ENCODE peak calls at places on chromosomes 3 and 15, in eight cellular contexts. One of them, this sample, is unnamed.

GRCh38 chr3:171974986-171975837 is 64.2 kb upstream of the FNDC3B start:
- DNase-seq in Kasumi-1: peak
- DNase-seq in cortex of kidney: no peak
- DNase-seq in lung: no peak
- DNase-seq in PC-3: no peak
- DNase-seq in NCI-H1092 treated with DMSO at 0.1 percent for 48 hours: no peak
- DNase-seq in activated CD8-positive, alpha-beta memory T cell treated with anti-CD3 and anti-CD28 coated beads for 48 hours: no peak
- DNase-seq in stimulated activated CD4-positive, alpha-beta T cell treated with anti-CD3 and anti-CD28 coated beads, Interleukin-4, amount 100 ng/mL, for 1 hour: no peak
- DNase-seq in this sample: no peak

GRCh38 chr3:128322030-128323022 is 144.4 kb downstream of the DNAJB8 start:
- DNase-seq in cortex of kidney: no peak
- DNase-seq in stimulated activated CD4-positive, alpha-beta T cell treated with anti-CD3 and anti-CD28 coated beads, Interleukin-4, amount 100 ng/mL, for 1 hour: peak
- DNase-seq in lung: no peak
- DNase-seq in NCI-H1092 treated with DMSO at 0.1 percent for 48 hours: no peak
- DNase-seq in PC-3: peak
- DNase-seq in Kasumi-1: peak
- DNase-seq in activated CD8-positive, alpha-beta memory T cell treated with anti-CD3 and anti-CD28 coated beads for 48 hours: peak
- DNase-seq in this sample: peak

GRCh38 chr3:23446301-23446700 is 243.2 kb downstream of the UBE2E2 start:
- DNase-seq in NCI-H1092 treated with DMSO at 0.1 percent for 48 hours: no peak
- DNase-seq in cortex of kidney: no peak
- DNase-seq in lung: no peak
- DNase-seq in Kasumi-1: no peak
- DNase-seq in activated CD8-positive, alpha-beta memory T cell treated with anti-CD3 and anti-CD28 coated beads for 48 hours: no peak
- DNase-seq in stimulated activated CD4-positive, alpha-beta T cell treated with anti-CD3 and anti-CD28 coated beads, Interleukin-4, amount 100 ng/mL, for 1 hour: no peak
- DNase-seq in PC-3: no peak
- DNase-seq in this sample: no peak

GRCh38 chr3:32293908-32294307 is 55.4 kb downstream of the CMTM8 start:
- DNase-seq in cortex of kidney: no peak
- DNase-seq in stimulated activated CD4-positive, alpha-beta T cell treated with anti-CD3 and anti-CD28 coated beads, Interleukin-4, amount 100 ng/mL, for 1 hour: no peak
- DNase-seq in PC-3: no peak
- DNase-seq in NCI-H1092 treated with DMSO at 0.1 percent for 48 hours: no peak
- DNase-seq in lung: no peak
- DNase-seq in activated CD8-positive, alpha-beta memory T cell treated with anti-CD3 and anti-CD28 coated beads for 48 hours: no peak
- DNase-seq in Kasumi-1: no peak
- DNase-seq in this sample: no peak

GRCh38 chr3:99896482-99896881 is 78.8 kb downstream of the CMSS1 start:
- DNase-seq in NCI-H1092 treated with DMSO at 0.1 percent for 48 hours: no peak
- DNase-seq in cortex of kidney: no peak
- DNase-seq in Kasumi-1: peak
- DNase-seq in stimulated activated CD4-positive, alpha-beta T cell treated with anti-CD3 and anti-CD28 coated beads, Interleukin-4, amount 100 ng/mL, for 1 hour: no peak
- DNase-seq in activated CD8-positive, alpha-beta memory T cell treated with anti-CD3 and anti-CD28 coated beads for 48 hours: no peak
- DNase-seq in lung: no peak
- DNase-seq in PC-3: no peak
- DNase-seq in this sample: no peak

GRCh38 chr15:55980511-55980910 is 12.9 kb downstream of the NEDD4 start:
- DNase-seq in lung: no peak
- DNase-seq in Kasumi-1: no peak
- DNase-seq in cortex of kidney: no peak
- DNase-seq in PC-3: no peak
- DNase-seq in stimulated activated CD4-positive, alpha-beta T cell treated with anti-CD3 and anti-CD28 coated beads, Interleukin-4, amount 100 ng/mL, for 1 hour: no peak
- DNase-seq in NCI-H1092 treated with DMSO at 0.1 percent for 48 hours: no peak
- DNase-seq in activated CD8-positive, alpha-beta memory T cell treated with anti-CD3 and anti-CD28 coated beads for 48 hours: no peak
- DNase-seq in this sample: no peak

GRCh38 chr3:13102386-13103345 is 29.4 kb upstream of the IQSEC1 start:
- DNase-seq in activated CD8-positive, alpha-beta memory T cell treated with anti-CD3 and anti-CD28 coated beads for 48 hours: no peak
- DNase-seq in lung: no peak
- DNase-seq in cortex of kidney: no peak
- DNase-seq in NCI-H1092 treated with DMSO at 0.1 percent for 48 hours: no peak
- DNase-seq in Kasumi-1: no peak
- DNase-seq in stimulated activated CD4-positive, alpha-beta T cell treated with anti-CD3 and anti-CD28 coated beads, Interleukin-4, amount 100 ng/mL, for 1 hour: no peak
- DNase-seq in PC-3: no peak
- DNase-seq in this sample: no peak

GRCh38 chr3:46661776-46662766 is 31.4 kb downstream of the ALS2CL start:
- DNase-seq in activated CD8-positive, alpha-beta memory T cell treated with anti-CD3 and anti-CD28 coated beads for 48 hours: no peak
- DNase-seq in PC-3: no peak
- DNase-seq in Kasumi-1: no peak
- DNase-seq in stimulated activated CD4-positive, alpha-beta T cell treated with anti-CD3 and anti-CD28 coated beads, Interleukin-4, amount 100 ng/mL, for 1 hour: no peak
- DNase-seq in lung: no peak
- DNase-seq in cortex of kidney: no peak
- DNase-seq in NCI-H1092 treated with DMSO at 0.1 percent for 48 hours: no peak
- DNase-seq in this sample: no peak

GRCh38 chr15:83659011-83659811 is 5.3 kb downstream of the ADAMTSL3 start:
- DNase-seq in stimulated activated CD4-positive, alpha-beta T cell treated with anti-CD3 and anti-CD28 coated beads, Interleukin-4, amount 100 ng/mL, for 1 hour: no peak
- DNase-seq in Kasumi-1: no peak
- DNase-seq in PC-3: no peak
- DNase-seq in cortex of kidney: no peak
- DNase-seq in lung: no peak
- DNase-seq in NCI-H1092 treated with DMSO at 0.1 percent for 48 hours: no peak
- DNase-seq in activated CD8-positive, alpha-beta memory T cell treated with anti-CD3 and anti-CD28 coated beads for 48 hours: no peak
- DNase-seq in this sample: no peak

GRCh38 chr15:78225783-78226541 is 8.4 kb downstream of the ACSBG1 start:
- DNase-seq in stimulated activated CD4-positive, alpha-beta T cell treated with anti-CD3 and anti-CD28 coated beads, Interleukin-4, amount 100 ng/mL, for 1 hour: no peak
- DNase-seq in cortex of kidney: no peak
- DNase-seq in NCI-H1092 treated with DMSO at 0.1 percent for 48 hours: no peak
- DNase-seq in lung: no peak
- DNase-seq in Kasumi-1: no peak
- DNase-seq in PC-3: no peak
- DNase-seq in activated CD8-positive, alpha-beta memory T cell treated with anti-CD3 and anti-CD28 coated beads for 48 hours: no peak
- DNase-seq in this sample: no peak

GRCh38 chr3:184912166-184912565 is 100.2 kb downstream of the VPS8 start:
- DNase-seq in NCI-H1092 treated with DMSO at 0.1 percent for 48 hours: no peak
- DNase-seq in stimulated activated CD4-positive, alpha-beta T cell treated with anti-CD3 and anti-CD28 coated beads, Interleukin-4, amount 100 ng/mL, for 1 hour: no peak
- DNase-seq in activated CD8-positive, alpha-beta memory T cell treated with anti-CD3 and anti-CD28 coated beads for 48 hours: no peak
- DNase-seq in PC-3: no peak
- DNase-seq in lung: no peak
- DNase-seq in Kasumi-1: no peak
- DNase-seq in cortex of kidney: no peak
- DNase-seq in this sample: no peak

GRCh38 chr3:60659098-60659497 is 592.2 kb downstream of the FHIT start:
- DNase-seq in Kasumi-1: no peak
- DNase-seq in stimulated activated CD4-positive, alpha-beta T cell treated with anti-CD3 and anti-CD28 coated beads, Interleukin-4, amount 100 ng/mL, for 1 hour: no peak
- DNase-seq in activated CD8-positive, alpha-beta memory T cell treated with anti-CD3 and anti-CD28 coated beads for 48 hours: no peak
- DNase-seq in cortex of kidney: no peak
- DNase-seq in PC-3: no peak
- DNase-seq in NCI-H1092 treated with DMSO at 0.1 percent for 48 hours: no peak
- DNase-seq in lung: no peak
- DNase-seq in this sample: no peak

GRCh38 chr15:77853910-77854309 is 221.2 kb upstream of the LINGO1 start:
- DNase-seq in activated CD8-positive, alpha-beta memory T cell treated with anti-CD3 and anti-CD28 coated beads for 48 hours: no peak
- DNase-seq in cortex of kidney: no peak
- DNase-seq in NCI-H1092 treated with DMSO at 0.1 percent for 48 hours: no peak
- DNase-seq in lung: no peak
- DNase-seq in PC-3: no peak
- DNase-seq in Kasumi-1: no peak
- DNase-seq in stimulated activated CD4-positive, alpha-beta T cell treated with anti-CD3 and anti-CD28 coated beads, Interleukin-4, amount 100 ng/mL, for 1 hour: no peak
- DNase-seq in this sample: no peak

GRCh38 chr3:79297242-79297641 is 470.6 kb downstream of the ROBO1 start:
- DNase-seq in activated CD8-positive, alpha-beta memory T cell treated with anti-CD3 and anti-CD28 coated beads for 48 hours: no peak
- DNase-seq in lung: no peak
- DNase-seq in PC-3: peak
- DNase-seq in NCI-H1092 treated with DMSO at 0.1 percent for 48 hours: peak
- DNase-seq in Kasumi-1: no peak
- DNase-seq in stimulated activated CD4-positive, alpha-beta T cell treated with anti-CD3 and anti-CD28 coated beads, Interleukin-4, amount 100 ng/mL, for 1 hour: no peak
- DNase-seq in cortex of kidney: no peak
- DNase-seq in this sample: no peak

GRCh38 chr15:63870403-63871209 is 36.9 kb upstream of the HERC1 start:
- DNase-seq in cortex of kidney: no peak
- DNase-seq in activated CD8-positive, alpha-beta memory T cell treated with anti-CD3 and anti-CD28 coated beads for 48 hours: no peak
- DNase-seq in NCI-H1092 treated with DMSO at 0.1 percent for 48 hours: no peak
- DNase-seq in lung: no peak
- DNase-seq in Kasumi-1: peak
- DNase-seq in stimulated activated CD4-positive, alpha-beta T cell treated with anti-CD3 and anti-CD28 coated beads, Interleukin-4, amount 100 ng/mL, for 1 hour: no peak
- DNase-seq in PC-3: peak
- DNase-seq in this sample: no peak

GRCh38 chr3:37803726-37804469 is 57.8 kb upstream of the CTDSPL start:
- DNase-seq in stimulated activated CD4-positive, alpha-beta T cell treated with anti-CD3 and anti-CD28 coated beads, Interleukin-4, amount 100 ng/mL, for 1 hour: no peak
- DNase-seq in cortex of kidney: no peak
- DNase-seq in activated CD8-positive, alpha-beta memory T cell treated with anti-CD3 and anti-CD28 coated beads for 48 hours: no peak
- DNase-seq in PC-3: no peak
- DNase-seq in lung: no peak
- DNase-seq in Kasumi-1: no peak
- DNase-seq in NCI-H1092 treated with DMSO at 0.1 percent for 48 hours: no peak
- DNase-seq in this sample: no peak

GRCh38 chr3:61730058-61730457 is 168.7 kb downstream of the PTPRG start:
- DNase-seq in Kasumi-1: no peak
- DNase-seq in PC-3: no peak
- DNase-seq in lung: no peak
- DNase-seq in stimulated activated CD4-positive, alpha-beta T cell treated with anti-CD3 and anti-CD28 coated beads, Interleukin-4, amount 100 ng/mL, for 1 hour: no peak
- DNase-seq in activated CD8-positive, alpha-beta memory T cell treated with anti-CD3 and anti-CD28 coated beads for 48 hours: no peak
- DNase-seq in NCI-H1092 treated with DMSO at 0.1 percent for 48 hours: no peak
- DNase-seq in cortex of kidney: no peak
- DNase-seq in this sample: no peak

GRCh38 chr3:186626254-186626847 is 13.5 kb downstream of the AHSG start:
- DNase-seq in lung: no peak
- DNase-seq in Kasumi-1: no peak
- DNase-seq in stimulated activated CD4-positive, alpha-beta T cell treated with anti-CD3 and anti-CD28 coated beads, Interleukin-4, amount 100 ng/mL, for 1 hour: no peak
- DNase-seq in activated CD8-positive, alpha-beta memory T cell treated with anti-CD3 and anti-CD28 coated beads for 48 hours: no peak
- DNase-seq in cortex of kidney: no peak
- DNase-seq in PC-3: no peak
- DNase-seq in NCI-H1092 treated with DMSO at 0.1 percent for 48 hours: no peak
- DNase-seq in this sample: no peak

GRCh38 chr3:71652786-71653419 is 69.4 kb upstream of the FOXP1 start:
- DNase-seq in cortex of kidney: no peak
- DNase-seq in Kasumi-1: peak
- DNase-seq in activated CD8-positive, alpha-beta memory T cell treated with anti-CD3 and anti-CD28 coated beads for 48 hours: no peak
- DNase-seq in PC-3: peak
- DNase-seq in stimulated activated CD4-positive, alpha-beta T cell treated with anti-CD3 and anti-CD28 coated beads, Interleukin-4, amount 100 ng/mL, for 1 hour: peak
- DNase-seq in lung: peak
- DNase-seq in NCI-H1092 treated with DMSO at 0.1 percent for 48 hours: peak
- DNase-seq in this sample: peak

GRCh38 chr3:120438971-120439370 is 11.8 kb downstream of the FSTL1 start:
- DNase-seq in stimulated activated CD4-positive, alpha-beta T cell treated with anti-CD3 and anti-CD28 coated beads, Interleukin-4, amount 100 ng/mL, for 1 hour: no peak
- DNase-seq in cortex of kidney: no peak
- DNase-seq in NCI-H1092 treated with DMSO at 0.1 percent for 48 hours: no peak
- DNase-seq in Kasumi-1: no peak
- DNase-seq in lung: no peak
- DNase-seq in PC-3: peak
- DNase-seq in activated CD8-positive, alpha-beta memory T cell treated with anti-CD3 and anti-CD28 coated beads for 48 hours: no peak
- DNase-seq in this sample: no peak

GRCh38 chr3:81716870-81717509 is 44.5 kb downstream of the GBE1 start:
- DNase-seq in lung: no peak
- DNase-seq in activated CD8-positive, alpha-beta memory T cell treated with anti-CD3 and anti-CD28 coated beads for 48 hours: no peak
- DNase-seq in Kasumi-1: no peak
- DNase-seq in stimulated activated CD4-positive, alpha-beta T cell treated with anti-CD3 and anti-CD28 coated beads, Interleukin-4, amount 100 ng/mL, for 1 hour: no peak
- DNase-seq in cortex of kidney: no peak
- DNase-seq in NCI-H1092 treated with DMSO at 0.1 percent for 48 hours: no peak
- DNase-seq in PC-3: peak
- DNase-seq in this sample: no peak

GRCh38 chr3:31405515-31405914 is 127.2 kb upstream of the STT3B start:
- DNase-seq in cortex of kidney: no peak
- DNase-seq in NCI-H1092 treated with DMSO at 0.1 percent for 48 hours: no peak
- DNase-seq in activated CD8-positive, alpha-beta memory T cell treated with anti-CD3 and anti-CD28 coated beads for 48 hours: no peak
- DNase-seq in stimulated activated CD4-positive, alpha-beta T cell treated with anti-CD3 and anti-CD28 coated beads, Interleukin-4, amount 100 ng/mL, for 1 hour: no peak
- DNase-seq in PC-3: no peak
- DNase-seq in Kasumi-1: no peak
- DNase-seq in lung: no peak
- DNase-seq in this sample: no peak

GRCh38 chr3:45617430-45618080 is 23.0 kb downstream of the LIMD1 start:
- DNase-seq in lung: no peak
- DNase-seq in cortex of kidney: no peak
- DNase-seq in Kasumi-1: no peak
- DNase-seq in stimulated activated CD4-positive, alpha-beta T cell treated with anti-CD3 and anti-CD28 coated beads, Interleukin-4, amount 100 ng/mL, for 1 hour: no peak
- DNase-seq in NCI-H1092 treated with DMSO at 0.1 percent for 48 hours: no peak
- DNase-seq in PC-3: no peak
- DNase-seq in activated CD8-positive, alpha-beta memory T cell treated with anti-CD3 and anti-CD28 coated beads for 48 hours: no peak
- DNase-seq in this sample: no peak

GRCh38 chr15:47750030-47750739 is 32.9 kb downstream of the SEMA6D start:
- DNase-seq in Kasumi-1: no peak
- DNase-seq in stimulated activated CD4-positive, alpha-beta T cell treated with anti-CD3 and anti-CD28 coated beads, Interleukin-4, amount 100 ng/mL, for 1 hour: no peak
- DNase-seq in NCI-H1092 treated with DMSO at 0.1 percent for 48 hours: no peak
- DNase-seq in activated CD8-positive, alpha-beta memory T cell treated with anti-CD3 and anti-CD28 coated beads for 48 hours: no peak
- DNase-seq in cortex of kidney: no peak
- DNase-seq in PC-3: peak
- DNase-seq in lung: no peak
- DNase-seq in this sample: no peak

GRCh38 chr3:23806322-23807160 is 786 bp downstream of the UBE2E1 start:
- DNase-seq in activated CD8-positive, alpha-beta memory T cell treated with anti-CD3 and anti-CD28 coated beads for 48 hours: no peak
- DNase-seq in lung: peak
- DNase-seq in cortex of kidney: no peak
- DNase-seq in PC-3: no peak
- DNase-seq in Kasumi-1: no peak
- DNase-seq in stimulated activated CD4-positive, alpha-beta T cell treated with anti-CD3 and anti-CD28 coated beads, Interleukin-4, amount 100 ng/mL, for 1 hour: peak
- DNase-seq in NCI-H1092 treated with DMSO at 0.1 percent for 48 hours: no peak
- DNase-seq in this sample: peak

GRCh38 chr15:40103124-40103858 is 5.4 kb downstream of the BMF start:
- DNase-seq in activated CD8-positive, alpha-beta memory T cell treated with anti-CD3 and anti-CD28 coated beads for 48 hours: no peak
- DNase-seq in stimulated activated CD4-positive, alpha-beta T cell treated with anti-CD3 and anti-CD28 coated beads, Interleukin-4, amount 100 ng/mL, for 1 hour: no peak
- DNase-seq in cortex of kidney: no peak
- DNase-seq in lung: peak
- DNase-seq in NCI-H1092 treated with DMSO at 0.1 percent for 48 hours: peak
- DNase-seq in Kasumi-1: no peak
- DNase-seq in PC-3: peak
- DNase-seq in this sample: no peak

GRCh38 chr3:127406309-127407025 is 118.6 kb upstream of the PRR20G start:
- DNase-seq in activated CD8-positive, alpha-beta memory T cell treated with anti-CD3 and anti-CD28 coated beads for 48 hours: no peak
- DNase-seq in NCI-H1092 treated with DMSO at 0.1 percent for 48 hours: no peak
- DNase-seq in lung: no peak
- DNase-seq in Kasumi-1: peak
- DNase-seq in PC-3: peak
- DNase-seq in stimulated activated CD4-positive, alpha-beta T cell treated with anti-CD3 and anti-CD28 coated beads, Interleukin-4, amount 100 ng/mL, for 1 hour: no peak
- DNase-seq in cortex of kidney: no peak
- DNase-seq in this sample: peak

GRCh38 chr15:33016405-33017024 is 178.0 kb downstream of the FMN1 start:
- DNase-seq in Kasumi-1: no peak
- DNase-seq in activated CD8-positive, alpha-beta memory T cell treated with anti-CD3 and anti-CD28 coated beads for 48 hours: no peak
- DNase-seq in NCI-H1092 treated with DMSO at 0.1 percent for 48 hours: no peak
- DNase-seq in PC-3: no peak
- DNase-seq in stimulated activated CD4-positive, alpha-beta T cell treated with anti-CD3 and anti-CD28 coated beads, Interleukin-4, amount 100 ng/mL, for 1 hour: no peak
- DNase-seq in lung: no peak
- DNase-seq in cortex of kidney: no peak
- DNase-seq in this sample: no peak

GRCh38 chr3:173380681-173381080 is 16.9 kb upstream of the NLGN1 start:
- DNase-seq in PC-3: no peak
- DNase-seq in cortex of kidney: no peak
- DNase-seq in activated CD8-positive, alpha-beta memory T cell treated with anti-CD3 and anti-CD28 coated beads for 48 hours: no peak
- DNase-seq in lung: no peak
- DNase-seq in NCI-H1092 treated with DMSO at 0.1 percent for 48 hours: no peak
- DNase-seq in stimulated activated CD4-positive, alpha-beta T cell treated with anti-CD3 and anti-CD28 coated beads, Interleukin-4, amount 100 ng/mL, for 1 hour: no peak
- DNase-seq in Kasumi-1: no peak
- DNase-seq in this sample: no peak

GRCh38 chr15:88835646-88836045 is 32.4 kb downstream of the ACAN start:
- DNase-seq in NCI-H1092 treated with DMSO at 0.1 percent for 48 hours: no peak
- DNase-seq in PC-3: peak
- DNase-seq in activated CD8-positive, alpha-beta memory T cell treated with anti-CD3 and anti-CD28 coated beads for 48 hours: no peak
- DNase-seq in cortex of kidney: no peak
- DNase-seq in Kasumi-1: no peak
- DNase-seq in lung: no peak
- DNase-seq in stimulated activated CD4-positive, alpha-beta T cell treated with anti-CD3 and anti-CD28 coated beads, Interleukin-4, amount 100 ng/mL, for 1 hour: no peak
- DNase-seq in this sample: no peak

GRCh38 chr3:139309880-139310279 is 33.9 kb upstream of the MRPS22 start:
- DNase-seq in activated CD8-positive, alpha-beta memory T cell treated with anti-CD3 and anti-CD28 coated beads for 48 hours: no peak
- DNase-seq in NCI-H1092 treated with DMSO at 0.1 percent for 48 hours: no peak
- DNase-seq in PC-3: peak
- DNase-seq in stimulated activated CD4-positive, alpha-beta T cell treated with anti-CD3 and anti-CD28 coated beads, Interleukin-4, amount 100 ng/mL, for 1 hour: no peak
- DNase-seq in Kasumi-1: no peak
- DNase-seq in cortex of kidney: no peak
- DNase-seq in lung: no peak
- DNase-seq in this sample: no peak

GRCh38 chr3:183537295-183537730 is 18.2 kb downstream of the KLHL6 start:
- DNase-seq in PC-3: no peak
- DNase-seq in Kasumi-1: peak
- DNase-seq in stimulated activated CD4-positive, alpha-beta T cell treated with anti-CD3 and anti-CD28 coated beads, Interleukin-4, amount 100 ng/mL, for 1 hour: no peak
- DNase-seq in cortex of kidney: no peak
- DNase-seq in NCI-H1092 treated with DMSO at 0.1 percent for 48 hours: no peak
- DNase-seq in lung: no peak
- DNase-seq in activated CD8-positive, alpha-beta memory T cell treated with anti-CD3 and anti-CD28 coated beads for 48 hours: no peak
- DNase-seq in this sample: no peak

GRCh38 chr3:128177865-128178264 is 24.6 kb downstream of the EEFSEC start:
- DNase-seq in lung: no peak
- DNase-seq in activated CD8-positive, alpha-beta memory T cell treated with anti-CD3 and anti-CD28 coated beads for 48 hours: no peak
- DNase-seq in NCI-H1092 treated with DMSO at 0.1 percent for 48 hours: no peak
- DNase-seq in PC-3: no peak
- DNase-seq in cortex of kidney: no peak
- DNase-seq in stimulated activated CD4-positive, alpha-beta T cell treated with anti-CD3 and anti-CD28 coated beads, Interleukin-4, amount 100 ng/mL, for 1 hour: no peak
- DNase-seq in Kasumi-1: no peak
- DNase-seq in this sample: no peak